ENCODE peak calls at places on chromosomes 7 and 10, in six cellular contexts. O is fibroblast of pulmonary artery, Q is fibroblast of mammary gland, H is AG04450, P is cardiac muscle cell, C is endothelial cell. E is an unnamed sample.
A peak's percentile ranks its signal among the peaks of the same experiment; 100 is the strongest.

GRCh38 chr7:111018960-111019835 is 71.7 kb upstream of the LRRN3 start:
- DNase-seq in O (no peak), Q (no peak), H (no peak), P (no peak), C (no peak), E (no peak)

GRCh38 chr10:56633876-56634452 is 272.9 kb upstream of the ZWINT start:
- DNase-seq in O (no peak), Q (no peak), H (no peak), P (no peak), C (no peak), E (no peak)

GRCh38 chr7:77811895-77812685 is 13.5 kb downstream of the PHTF2 start:
- DNase-seq in O (peak; percentile 58), Q (peak; percentile 76), H (peak; percentile 33), P (peak; percentile 40), C (no peak), E (no peak)

GRCh38 chr7:108037140-108037539 is 34.2 kb upstream of the LAMB1 start:
- DNase-seq in O (no peak), Q (no peak), H (no peak), P (no peak), C (no peak), E (no peak)

GRCh38 chr10:48456361-48456804 is 148.5 kb downstream of the ARHGAP22 start:
- DNase-seq in O (peak; percentile 54), Q (no peak), H (no peak), P (peak; percentile 67), C (no peak), E (no peak)

GRCh38 chr10:84311596-84311995 is 16.8 kb upstream of the CCSER2 start:
- DNase-seq in O (no peak), Q (no peak), H (no peak), P (no peak), C (no peak), E (no peak)

GRCh38 chr7:29342761-29343160 is 148.2 kb downstream of the CHN2 start:
- DNase-seq in O (peak; percentile 14), Q (no peak), H (no peak), P (peak; percentile 32), C (no peak), E (no peak)

GRCh38 chr7:112334366-112334765 is 115.9 kb upstream of the IFRD1 start:
- DNase-seq in O (peak; percentile 49), Q (no peak), H (no peak), P (peak; percentile 71), C (no peak), E (no peak)

GRCh38 chr10:49220031-49220430 is 31.8 kb upstream of the TMEM273 start:
- DNase-seq in O (no peak), Q (peak; percentile 5), H (peak; percentile 24), P (no peak), C (no peak), E (no peak)

GRCh38 chr10:45040921-45041320 is 40.2 kb downstream of the ZNF22 start:
- DNase-seq in O (peak; percentile 30), Q (peak; percentile 29), H (no peak), P (peak; percentile 34), C (no peak), E (no peak)

GRCh38 chr10:75508239-75508813 is 76.9 kb downstream of the LRMDA start:
- DNase-seq in O (peak; percentile 74), Q (peak; percentile 97), H (no peak), P (peak; percentile 67), C (no peak), E (no peak)

GRCh38 chr10:49081532-49082275 is 33.6 kb downstream of the VSTM4 start:
- DNase-seq in O (no peak), Q (no peak), H (no peak), P (peak; percentile 48), C (no peak), E (no peak)

GRCh38 chr7:2583798-2584580 is 25.2 kb downstream of the IQCE start:
- DNase-seq in O (no peak), Q (no peak), H (no peak), P (no peak), C (no peak), E (no peak)

GRCh38 chr7:103113164-103113563 is 35.7 kb downstream of the NAPEPLD start:
- DNase-seq in O (peak; percentile 96), Q (peak; percentile 93), H (peak; percentile 59), P (peak; percentile 96), C (no peak), E (no peak)

GRCh38 chr10:21895932-21896331 is 107.6 kb downstream of the DNAJC1 start:
- DNase-seq in O (no peak), Q (no peak), H (no peak), P (no peak), C (no peak), E (no peak)

GRCh38 chr7:71131753-71132520 is at the start of gene GALNT17:
- DNase-seq in O (no peak), Q (no peak), H (no peak), P (no peak), C (no peak), E (peak; percentile 22)

GRCh38 chr7:151003572-151003971 is 12.8 kb downstream of the NOS3 start:
- DNase-seq in O (no peak), Q (no peak), H (no peak), P (no peak), C (no peak), E (no peak)

DNA sequence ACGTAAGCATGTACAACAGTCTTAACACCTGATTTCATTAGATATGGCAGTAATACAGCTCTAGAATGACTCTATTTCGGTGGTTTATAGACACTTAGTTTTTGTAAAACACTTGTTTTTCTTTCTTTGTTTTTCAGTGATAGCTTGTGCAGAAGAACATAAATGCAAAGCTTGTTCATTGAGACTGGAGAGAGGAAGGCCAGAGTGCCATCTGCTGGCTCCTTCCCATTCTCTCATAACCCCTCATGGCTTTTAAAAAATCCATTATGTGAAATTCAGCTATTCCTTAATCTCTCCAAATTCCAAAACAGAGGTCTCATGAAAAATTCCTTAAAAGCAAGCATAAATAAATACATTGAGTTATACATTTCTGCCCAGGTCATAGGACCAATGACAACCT is 76.3 kb downstream of the CACNB2 start:
- DNase-seq in O (peak; percentile 60), Q (peak; percentile 65), H (no peak), P (peak; percentile 53), C (no peak), E (no peak)
- TF ChIP-seq CTCF in O (peak; percentile 65), Q (peak; percentile 71), H (peak; percentile 77), P (peak; percentile 59), C (no peak), E (peak; percentile 50)

DNA sequence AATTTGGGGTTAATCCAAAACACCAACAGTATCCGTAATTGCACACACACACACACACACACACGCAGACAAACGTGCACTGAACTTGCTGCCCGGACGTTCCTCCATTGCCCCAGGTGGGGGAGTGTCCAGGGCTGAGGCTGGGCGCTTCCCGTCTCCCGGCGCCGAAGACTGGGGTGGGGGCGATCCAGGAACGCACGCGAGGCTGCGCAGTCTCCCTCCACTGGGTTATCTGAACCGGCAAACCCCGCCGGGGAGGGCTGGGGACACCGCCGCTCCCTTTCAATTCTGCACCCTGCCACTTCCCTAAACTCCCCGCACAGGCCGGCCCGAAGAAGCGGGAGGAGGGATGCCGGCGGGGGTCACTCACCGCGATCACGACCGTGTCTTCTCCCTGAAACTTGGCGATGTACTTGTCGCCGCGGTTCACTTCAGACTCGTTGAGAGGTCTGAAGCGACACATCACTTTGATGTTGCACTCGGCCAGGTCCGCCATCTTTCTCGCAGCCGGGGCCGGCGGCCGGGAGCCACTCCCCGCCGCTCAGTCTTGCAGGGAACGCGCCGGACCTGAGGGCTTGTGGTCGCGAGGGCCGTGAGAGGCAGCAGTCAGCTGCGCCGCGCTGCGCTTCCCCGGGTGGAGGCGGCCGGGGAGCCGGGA is 618 bp downstream of the KIF5B start:
- DNase-seq in O (peak; percentile 70), Q (peak; percentile 49), H (no peak), P (peak; percentile 69), C (peak; percentile 74), E (peak; percentile 56)
- TF ChIP-seq CTCF in O (peak; percentile 3), Q (no peak), H (peak; percentile 6), P (peak; percentile 20), C (no peak), E (peak; percentile 12)

DNA sequence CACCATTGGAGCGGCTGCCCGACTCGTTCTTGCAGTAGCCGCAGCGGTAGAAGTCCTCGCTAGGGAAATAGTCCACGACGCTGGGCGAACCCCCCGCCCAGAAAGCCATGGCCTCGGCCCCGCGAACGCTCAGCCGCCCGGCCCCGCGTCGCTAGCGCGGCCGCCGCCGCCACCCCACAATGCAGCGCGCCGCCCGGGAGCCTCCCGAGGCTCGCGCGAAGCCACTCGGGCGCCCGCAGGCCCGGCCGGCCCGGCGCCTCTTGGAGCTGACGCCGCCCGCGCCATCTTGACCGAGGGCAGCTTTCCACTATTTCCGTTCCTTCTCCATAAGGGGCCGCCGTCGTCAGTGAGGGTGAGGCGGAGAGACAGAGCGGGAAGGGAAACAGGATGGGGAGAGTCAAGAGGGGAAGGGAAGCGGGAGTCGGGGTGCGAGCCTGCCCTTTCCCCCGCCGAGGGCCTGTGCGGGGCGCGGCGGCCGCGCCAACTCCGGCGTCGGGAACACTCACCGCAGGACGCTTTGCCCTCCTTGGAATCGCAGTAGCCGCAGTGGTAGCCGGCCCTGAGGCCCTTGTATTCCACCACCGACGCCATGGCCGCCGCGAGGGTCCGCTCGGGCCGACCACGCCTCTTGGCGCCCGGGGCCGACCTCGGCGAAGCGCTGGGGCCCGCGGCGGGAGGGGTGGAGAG is at the start of gene ATE1:
- DNase-seq in O (peak; percentile 94), Q (peak; percentile 89), H (peak; percentile 71), P (peak; percentile 96), C (peak; percentile 87), E (peak; percentile 78)
- TF ChIP-seq CTCF in O (no peak), Q (no peak), H (peak; percentile 22), P (no peak), C (no peak), E (no peak)

GRCh38 chr10:35780970-35781642 is 139.0 kb upstream of the FZD8 start:
- DNase-seq in O (peak; percentile 28), Q (peak; percentile 29), H (no peak), P (peak; percentile 13), C (no peak), E (no peak)

GRCh38 chr10:35783305-35783838 is 141.3 kb upstream of the FZD8 start:
- DNase-seq in O (peak; percentile 6), Q (peak; percentile 27), H (no peak), P (no peak), C (no peak), E (no peak)

GRCh38 chr10:35778344-35778743 is 136.2 kb upstream of the FZD8 start:
- DNase-seq in O (no peak), Q (no peak), H (no peak), P (peak; percentile 21), C (no peak), E (no peak)

GRCh38 chr10:35784751-35785150 is 142.7 kb upstream of the FZD8 start:
- DNase-seq in O (no peak), Q (no peak), H (no peak), P (no peak), C (no peak), E (no peak)

DNA sequence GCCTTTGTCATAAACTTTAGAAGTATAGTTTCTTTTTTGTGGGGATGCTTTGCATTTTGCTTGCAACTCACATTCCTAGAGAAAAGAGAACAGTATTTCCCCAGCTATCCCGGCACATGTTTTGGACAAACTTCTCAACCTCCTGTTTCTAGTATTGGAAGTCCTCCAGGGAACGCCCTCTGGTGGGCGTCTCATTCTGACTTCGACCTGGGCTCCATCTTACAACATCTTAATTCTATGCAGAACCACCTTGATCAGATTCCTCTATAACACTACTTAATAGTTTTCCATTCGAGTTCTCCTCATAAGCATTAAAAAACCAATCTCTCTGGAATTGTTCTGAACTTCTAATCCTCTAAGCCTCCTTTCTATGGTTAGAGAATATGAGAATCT is 139.5 kb upstream of the FZD8 start:
- DNase-seq in O (peak; percentile 8), Q (peak; percentile 22), H (no peak), P (peak; percentile 25), C (peak; percentile 41), E (no peak)
- TF ChIP-seq CTCF in O (peak; percentile 11), Q (peak; percentile 14), H (peak; percentile 4), P (peak; percentile 22), C (peak; percentile 47), E (peak; percentile 53)

GRCh38 chr10:114387784-114388183 is 16.5 kb downstream of the AFAP1L2 start:
- DNase-seq in O (no peak), Q (no peak), H (no peak), P (no peak), C (no peak), E (no peak)
- TF ChIP-seq CTCF in O (no peak), Q (no peak), H (no peak), P (no peak), C (peak; percentile 30), E (no peak)